ENCODE peak calls at places on chromosomes 6 and 20, in seven cellular contexts. Q is hepatocyte; N is body of pancreas; E is CD4-positive, alpha-beta T cell; L is left ventricle myocardium inferior; I is Panc1; B is heart left ventricle. D is an unnamed sample.

GRCh38 chr6:6105472-6106036 is 98.8 kb upstream of the NRN1 start:
- DNase-seq in Q (no peak), N (no peak), E (no peak), L (no peak), I (peak), B (no peak), D (no peak)

GRCh38 chr6:136362421-136363090 is 72.9 kb upstream of the BCLAF1 start:
- DNase-seq in Q (no peak), N (no peak), E (no peak), L (no peak), I (no peak), B (no peak), D (no peak)

GRCh38 chr6:139308284-139308916 is 16.6 kb upstream of the TXLNB start:
- DNase-seq in Q (no peak), N (no peak), E (no peak), L (no peak), I (no peak), B (no peak), D (no peak)

GRCh38 chr6:145688493-145688905 is 46.8 kb downstream of the EPM2A start:
- DNase-seq in Q (no peak), N (no peak), E (no peak), L (no peak), I (no peak), B (no peak), D (no peak)

GRCh38 chr20:20548527-20549266 is 163.7 kb downstream of the RALGAPA2 start:
- DNase-seq in Q (peak), N (peak), E (no peak), L (no peak), I (no peak), B (no peak), D (no peak)

GRCh38 chr6:151374024-151374423 is 17.3 kb downstream of the ZBTB2 start:
- DNase-seq in Q (no peak), N (no peak), E (no peak), L (no peak), I (no peak), B (peak), D (no peak)

GRCh38 chr6:56387621-56388413 is 140.4 kb upstream of the COL21A1 start:
- DNase-seq in Q (peak), N (peak), E (no peak), L (no peak), I (no peak), B (peak), D (no peak)

GRCh38 chr6:108484016-108484415 is 76.7 kb upstream of the FOXO3 start:
- DNase-seq in Q (no peak), N (no peak), E (no peak), L (no peak), I (no peak), B (no peak), D (no peak)

GRCh38 chr6:139494376-139495025 is 120.1 kb upstream of the CITED2 start:
- DNase-seq in Q (no peak), N (no peak), E (no peak), L (no peak), I (no peak), B (no peak), D (no peak)

GRCh38 chr6:110233769-110234374 is 53.6 kb downstream of the CDC40 start:
- DNase-seq in Q (no peak), N (no peak), E (no peak), L (no peak), I (no peak), B (no peak), D (no peak)

GRCh38 chr20:37522258-37523011 is 1.4 kb downstream of the NNAT start:
- DNase-seq in Q (no peak), N (no peak), E (no peak), L (peak), I (no peak), B (peak), D (peak)

GRCh38 chr6:37074053-37074827 is 68.8 kb downstream of the FGD2 start:
- DNase-seq in Q (peak), N (no peak), E (no peak), L (peak), I (no peak), B (no peak), D (peak)

GRCh38 chr6:33206027-33206863 is 1.8 kb downstream of the HSD17B8 start:
- DNase-seq in Q (no peak), N (no peak), E (no peak), L (no peak), I (no peak), B (no peak), D (no peak)

GRCh38 chr6:125802943-125803377 is 12.2 kb downstream of the NCOA7 start:
- DNase-seq in Q (no peak), N (no peak), E (no peak), L (no peak), I (no peak), B (no peak), D (no peak)

GRCh38 chr6:125807293-125807692 is 16.5 kb downstream of the NCOA7 start:
- DNase-seq in Q (no peak), N (no peak), E (no peak), L (no peak), I (no peak), B (no peak), D (no peak)

GRCh38 chr6:125802383-125802782 is 11.6 kb downstream of the NCOA7 start:
- DNase-seq in Q (no peak), N (no peak), E (no peak), L (no peak), I (no peak), B (no peak), D (no peak)

GRCh38 chr6:125806813-125807212 is 16.1 kb downstream of the NCOA7 start:
- DNase-seq in Q (no peak), N (no peak), E (no peak), L (no peak), I (no peak), B (no peak), D (no peak)

DNA sequence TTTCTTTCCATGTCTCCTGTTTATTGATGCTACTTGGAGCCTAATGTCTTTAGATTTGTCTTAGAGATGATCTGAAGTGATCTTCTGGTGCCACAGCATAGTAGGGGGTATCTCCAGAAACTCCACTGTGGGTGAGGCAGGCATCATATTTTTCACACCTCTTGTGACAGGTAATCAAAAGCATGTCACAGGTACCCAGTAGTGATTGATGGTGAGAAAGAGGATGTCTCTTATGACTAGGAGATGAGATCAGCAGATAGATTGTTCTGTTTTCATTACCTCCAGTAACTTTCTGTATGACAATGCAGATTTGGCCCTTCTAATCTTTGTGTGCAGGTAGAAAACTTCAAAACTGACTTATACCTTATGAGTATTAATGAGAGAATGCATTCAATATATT is 13.5 kb downstream of the NCOA7 start:
- DNase-seq in Q (no peak), N (no peak), E (no peak), L (no peak), I (no peak), B (no peak), D (no peak)
- TF ChIP-seq CTCF in Q (no peak), N (no peak), E (no peak), L (no peak), I (no peak), B (no peak), D (no peak)

DNA sequence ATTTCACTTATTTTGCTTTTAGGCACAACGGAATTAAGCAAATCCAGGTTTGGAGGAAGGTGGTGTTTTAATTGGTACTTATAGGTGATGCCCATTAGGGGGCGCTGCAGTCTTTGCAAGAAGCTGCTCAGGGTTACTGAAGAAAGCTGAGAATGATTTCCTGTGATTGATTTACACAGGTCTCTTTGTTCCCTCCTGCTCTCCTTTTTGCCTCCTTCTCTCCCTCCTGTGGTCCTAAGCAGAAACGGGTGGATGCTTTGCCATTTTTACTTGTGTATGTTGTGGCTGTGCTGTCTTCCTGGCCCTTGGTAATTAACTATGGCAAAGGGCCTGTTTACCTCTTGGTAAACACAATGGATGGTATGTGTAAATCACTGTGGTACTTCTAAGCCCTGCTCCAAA is 97.8 kb downstream of the ANKS1A start:
- DNase-seq in Q (peak), N (peak), E (peak), L (peak), I (peak), B (peak), D (peak)
- H3K27ac ChIP-seq in Q (peak), N (no peak), E (no peak), L (no peak), I (no peak), B (peak), D (peak)

GRCh38 chr6:64256483-64256882 is 620.9 kb downstream of the PHF3 start:
- DNase-seq in Q (no peak), N (no peak), E (no peak), L (no peak), I (no peak), B (no peak), D (no peak)
- TF ChIP-seq CTCF in Q (no peak), N (no peak), E (no peak), L (no peak), I (no peak), B (no peak), D (no peak)

GRCh38 chr6:44045672-44046015 is 81.6 kb downstream of the MRPL14 start:
- DNase-seq in Q (no peak), N (no peak), E (no peak), L (peak), I (no peak), B (peak), D (peak)

GRCh38 chr6:44043036-44043478 is 84.2 kb downstream of the MRPL14 start:
- DNase-seq in Q (peak), N (no peak), E (no peak), L (no peak), I (peak), B (no peak), D (no peak)

GRCh38 chr6:44043479-44044153 is 83.6 kb downstream of the MRPL14 start:
- DNase-seq in Q (no peak), N (no peak), E (no peak), L (peak), I (no peak), B (no peak), D (peak)

GRCh38 chr6:44044940-44045671 is 82.1 kb downstream of the MRPL14 start:
- DNase-seq in Q (no peak), N (no peak), E (no peak), L (no peak), I (no peak), B (no peak), D (no peak)

DNA sequence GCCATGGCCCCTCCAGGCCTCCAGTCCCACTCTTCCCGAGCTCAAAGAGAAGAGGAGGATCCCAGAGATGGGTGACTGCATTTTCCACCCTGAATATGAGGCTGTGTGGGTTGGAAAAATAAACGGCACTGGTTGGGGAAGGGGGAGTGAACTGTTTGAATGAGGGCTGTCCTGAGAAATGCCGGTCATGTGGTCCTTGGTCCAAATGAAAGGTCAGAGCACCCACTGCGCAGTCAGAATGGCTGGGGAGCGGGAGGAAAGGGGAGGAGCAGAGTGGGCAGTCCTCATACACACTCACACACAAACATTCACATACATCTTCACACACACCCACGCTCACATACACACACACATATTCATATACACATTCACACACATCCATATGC is 83.1 kb downstream of the MRPL14 start:
- DNase-seq in Q (no peak), N (no peak), E (no peak), L (no peak), I (no peak), B (no peak), D (no peak)
- H3K27ac ChIP-seq in Q (peak), N (no peak), E (no peak), L (peak), I (peak), B (peak), D (peak)

GRCh38 chr6:46491201-46491788 is at the start of gene RCAN2:
- DNase-seq in Q (peak), N (peak), E (peak), L (peak), I (no peak), B (peak), D (peak)

GRCh38 chr6:46491789-46492547 is 719 bp upstream of the RCAN2 start:
- DNase-seq in Q (peak), N (peak), E (no peak), L (peak), I (no peak), B (peak), D (peak)

GRCh38 chr6:46486186-46486585 is 5.1 kb downstream of the RCAN2 start:
- DNase-seq in Q (no peak), N (no peak), E (no peak), L (no peak), I (no peak), B (no peak), D (no peak)

GRCh38 chr6:46490425-46491200 is 636 bp downstream of the RCAN2 start:
- DNase-seq in Q (peak), N (peak), E (no peak), L (peak), I (no peak), B (peak), D (peak)
- TF ChIP-seq CTCF in Q (peak), N (peak), E (no peak), L (peak), I (peak), B (no peak), D (peak)

GRCh38 chr6:1624848-1625341 is 15.2 kb downstream of the FOXC1 start:
- DNase-seq in Q (peak), N (no peak), E (no peak), L (no peak), I (no peak), B (no peak), D (no peak)

GRCh38 chr6:1625352-1625773 is 15.6 kb downstream of the FOXC1 start:
- DNase-seq in Q (no peak), N (no peak), E (no peak), L (no peak), I (no peak), B (no peak), D (no peak)

GRCh38 chr6:1625926-1626413 is 16.3 kb downstream of the FOXC1 start:
- DNase-seq in Q (no peak), N (no peak), E (no peak), L (no peak), I (no peak), B (no peak), D (no peak)

GRCh38 chr6:1627884-1628550 is 18.3 kb downstream of the FOXC1 start:
- DNase-seq in Q (no peak), N (no peak), E (no peak), L (no peak), I (no peak), B (no peak), D (no peak)

GRCh38 chr6:1626481-1626880 is 16.8 kb downstream of the FOXC1 start:
- DNase-seq in Q (no peak), N (no peak), E (no peak), L (no peak), I (no peak), B (no peak), D (no peak)
- H3K27ac ChIP-seq in Q (no peak), N (no peak), E (no peak), L (no peak), I (no peak), B (no peak), D (no peak)

GRCh38 chr6:148945311-148946021 is 198.6 kb downstream of the UST start:
- DNase-seq in Q (no peak), N (no peak), E (no peak), L (no peak), I (no peak), B (no peak), D (no peak)
- TF ChIP-seq CTCF in Q (no peak), N (no peak), E (no peak), L (no peak), I (no peak), B (no peak), D (no peak)

GRCh38 chr6:10516953-10517352 is 4.2 kb upstream of the GCNT2 start:
- DNase-seq in Q (no peak), N (no peak), E (no peak), L (no peak), I (no peak), B (no peak), D (no peak)

GRCh38 chr6:10522929-10523573 is 1.9 kb downstream of the GCNT2 start:
- DNase-seq in Q (peak), N (no peak), E (no peak), L (no peak), I (no peak), B (no peak), D (no peak)

GRCh38 chr6:10518461-10519216 is 2.5 kb upstream of the GCNT2 start:
- DNase-seq in Q (peak), N (no peak), E (no peak), L (no peak), I (no peak), B (no peak), D (no peak)

GRCh38 chr6:10521104-10521808 is at the start of gene GCNT2:
- DNase-seq in Q (peak), N (no peak), E (no peak), L (no peak), I (peak), B (peak), D (no peak)

DNA sequence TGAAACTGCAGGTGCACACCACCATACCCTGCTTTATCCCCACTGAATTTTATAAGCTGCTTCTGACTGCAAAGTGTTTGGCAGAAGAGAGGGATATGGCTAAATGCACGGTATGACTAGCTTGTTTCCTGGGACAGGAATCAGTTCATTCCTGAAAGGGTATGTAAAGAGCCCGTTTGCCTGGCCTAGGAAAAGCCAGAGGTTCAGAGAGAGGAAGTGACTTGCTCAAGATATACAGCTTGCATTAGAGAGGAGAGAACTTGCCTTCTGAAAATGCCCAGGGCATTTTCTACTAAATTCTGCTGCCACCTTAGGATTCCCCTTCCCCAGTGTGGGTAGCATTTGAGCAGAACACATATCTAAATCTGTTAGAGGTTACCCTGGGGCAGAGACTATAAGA is 683 bp upstream of the GCNT2 start:
- DNase-seq in Q (peak), N (no peak), E (no peak), L (no peak), I (no peak), B (no peak), D (no peak)
- H3K27ac ChIP-seq in Q (peak), N (no peak), E (no peak), L (peak), I (peak), B (peak), D (peak)

DNA sequence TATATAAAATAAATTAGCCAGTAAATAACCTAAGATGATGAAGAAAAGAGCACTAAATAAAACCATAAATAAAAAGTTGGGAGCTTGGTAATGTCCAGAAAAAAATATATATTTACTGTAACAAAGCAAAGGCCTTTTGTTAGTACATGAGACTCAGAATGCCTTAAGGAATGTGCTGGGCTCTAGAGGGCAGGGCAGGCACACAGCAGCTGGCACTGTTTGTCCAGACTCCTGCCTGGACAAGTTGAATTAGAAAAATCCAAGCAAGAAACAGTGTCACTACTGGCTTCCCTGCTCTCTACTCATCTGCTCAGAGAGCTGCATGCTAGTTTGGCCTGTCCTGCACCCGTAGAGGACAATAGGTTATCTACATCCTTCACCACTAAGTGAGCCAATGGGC is 8.8 kb downstream of the DEFB129 start:
- DNase-seq in Q (peak), N (peak), E (no peak), L (no peak), I (peak), B (no peak), D (no peak)
- TF ChIP-seq CTCF in Q (peak), N (no peak), E (no peak), L (peak), I (peak), B (peak), D (peak)

D was measured in heart right ventricle.